ENCODE peak calls at places on chromosomes 11 and 22, in eight cellular contexts. Q, J, F, H, Y, O, I and K are unnamed samples.
A peak's percentile ranks its signal among the peaks of the same experiment; 100 is the strongest.

GRCh38 chr22:17201285-17201945 is 17.8 kb downstream of the ADA2 start:
- DNase-seq in Y (no peak), Q (no peak), I (no peak), O (no peak), J (no peak), H (peak; percentile 36), F (no peak), K (no peak)

GRCh38 chr11:443542-444199 is 1.9 kb upstream of the ANO9 start:
- DNase-seq in F (peak; percentile 16), J (no peak), H (peak; percentile 76), I (no peak), O (no peak), Q (no peak), Y (no peak), K (peak; percentile 76)

GRCh38 chr11:14544611-14545010 is 24.4 kb upstream of the PSMA1 start:
- DNase-seq in Y (no peak), Q (no peak), H (no peak), O (no peak), F (peak; percentile 70), J (no peak), I (peak; percentile 21), K (no peak)

GRCh38 chr22:31148953-31149627 is 8.8 kb upstream of the PLA2G3 start:
- DNase-seq in Y (no peak), I (peak; percentile 50), F (peak; percentile 75), J (peak; percentile 72), H (peak; percentile 91), Q (no peak), O (peak; percentile 83), K (peak; percentile 47)

GRCh38 chr22:25754527-25755202 is 12.7 kb downstream of the MYO18B start:
- DNase-seq in O (peak; percentile 55), I (no peak), F (peak; percentile 11), H (peak; percentile 13), J (peak; percentile 75), Y (no peak), Q (no peak), K (no peak)

GRCh38 chr11:88105952-88106351 is 69.3 kb downstream of the RAB38 start:
- DNase-seq in I (no peak), Q (no peak), F (no peak), O (no peak), Y (no peak), H (no peak), J (no peak), K (no peak)

GRCh38 chr11:35158371-35159081 is 19.6 kb downstream of the CD44 start:
- DNase-seq in Q (no peak), O (peak; percentile 72), I (no peak), Y (no peak), J (no peak), F (peak; percentile 90), H (peak; percentile 40), K (no peak)

GRCh38 chr22:47151490-47151889 is 389.0 kb downstream of the TBC1D22A start:
- DNase-seq in F (no peak), Y (no peak), Q (no peak), O (no peak), I (peak; percentile 6), H (peak; percentile 51), J (no peak), K (no peak)

GRCh38 chr11:122917311-122917710 is 34.8 kb downstream of the JHY start:
- DNase-seq in I (peak; percentile 27), F (peak; percentile 84), Q (no peak), J (no peak), O (no peak), H (no peak), Y (no peak), K (no peak)

GRCh38 chr11:28674432-28675076 is 566.4 kb downstream of the METTL15 start:
- DNase-seq in I (peak; percentile 92), F (peak; percentile 61), O (no peak), Y (no peak), H (peak; percentile 17), J (no peak), Q (no peak), K (no peak)

GRCh38 chr11:108466405-108466804 is 924 bp downstream of the C11orf65 start:
- DNase-seq in Y (no peak), Q (no peak), F (no peak), J (no peak), I (no peak), H (no peak), O (no peak), K (no peak)